ENCODE peak calls at places on chromosomes 4 and X, in four cellular contexts. K is K562, U is GM12878, D is HepG2. P is an unnamed sample.

GRCh38 chrX:134803551-134804183 is 145.4 kb upstream of the PLAC1 start:
- DNase-seq in K (peak), U (no peak), D (peak), P (no peak)

GRCh38 chr4:147492301-147492700 is 11.4 kb downstream of the EDNRA start:
- DNase-seq in K (no peak), U (no peak), D (no peak), P (no peak)

GRCh38 chrX:83521905-83522304 is 13.8 kb downstream of the POU3F4 start:
- DNase-seq in K (no peak), U (no peak), D (no peak), P (no peak)

GRCh38 chrX:46255066-46255465 is 290.2 kb downstream of the ZNF674 start:
- DNase-seq in K (no peak), U (no peak), D (no peak), P (no peak)

GRCh38 chr4:154618708-154619315 is 6.4 kb upstream of the FGG start:
- DNase-seq in K (no peak), U (peak), D (peak), P (peak)

GRCh38 chr4:6487466-6487865 is 15.1 kb upstream of the PPP2R2C start:
- DNase-seq in K (no peak), U (no peak), D (no peak), P (no peak)

GRCh38 chrX:53114864-53115549 is 21.1 kb downstream of the KANTR start:
- DNase-seq in K (no peak), U (no peak), D (no peak), P (no peak)

GRCh38 chrX:79400618-79401017 is 33.5 kb upstream of the ITM2A start:
- DNase-seq in K (no peak), U (no peak), D (no peak), P (no peak)

GRCh38 chr4:5884804-5885203 is 8.1 kb downstream of the CRMP1 start:
- DNase-seq in K (no peak), U (no peak), D (no peak), P (no peak)

GRCh38 chrX:41522071-41522470 is 74.9 kb downstream of the NYX start:
- DNase-seq in K (no peak), U (no peak), D (no peak), P (no peak)

GRCh38 chr4:173211222-173211621 is 42.6 kb downstream of the GALNT7 start:
- DNase-seq in K (no peak), U (no peak), D (no peak), P (no peak)

GRCh38 chr4:163895369-163896005 is 401.0 kb downstream of the TMA16 start:
- DNase-seq in K (no peak), U (no peak), D (no peak), P (no peak)

GRCh38 chrX:150762258-150762867 is 69.2 kb downstream of the MTMR1 start:
- DNase-seq in K (no peak), U (no peak), D (no peak), P (no peak)

GRCh38 chr4:57639566-57640328 is 529.6 kb upstream of the IGFBP7 start:
- DNase-seq in K (no peak), U (no peak), D (no peak), P (peak)

GRCh38 chr4:22048326-22048725 is 99.8 kb upstream of the KCNIP4 start:
- DNase-seq in K (no peak), U (no peak), D (no peak), P (no peak)

GRCh38 chr4:2416564-2417195 is 1.8 kb downstream of the ZFYVE28 start:
- DNase-seq in K (peak), U (no peak), D (no peak), P (peak)

GRCh38 chr4:100935090-100935489 is 412.2 kb downstream of the PPP3CA start:
- DNase-seq in K (no peak), U (no peak), D (no peak), P (no peak)

GRCh38 chr4:94011190-94011589 is 182.6 kb downstream of the ATOH1 start:
- DNase-seq in K (peak), U (no peak), D (no peak), P (no peak)

GRCh38 chrX:31099536-31100090 is 27.8 kb upstream of the FTHL17 start:
- DNase-seq in K (no peak), U (peak), D (no peak), P (no peak)

GRCh38 chr4:168831919-168832745 is 177.9 kb downstream of the CBR4 start:
- DNase-seq in K (peak), U (no peak), D (peak), P (peak)

GRCh38 chr4:78661923-78662521 is 110.5 kb downstream of the ANXA3 start:
- DNase-seq in K (no peak), U (peak), D (peak), P (no peak)

GRCh38 chrX:31929366-31929765 is 857.5 kb upstream of the FTHL17 start:
- DNase-seq in K (no peak), U (no peak), D (no peak), P (no peak)

GRCh38 chrX:106897259-106897658 is 5.9 kb downstream of the RIPPLY1 start:
- DNase-seq in K (no peak), U (no peak), D (no peak), P (no peak)

GRCh38 chr4:20916106-20916505 is 215.8 kb downstream of the PACRGL start:
- DNase-seq in K (no peak), U (no peak), D (no peak), P (no peak)

DNA sequence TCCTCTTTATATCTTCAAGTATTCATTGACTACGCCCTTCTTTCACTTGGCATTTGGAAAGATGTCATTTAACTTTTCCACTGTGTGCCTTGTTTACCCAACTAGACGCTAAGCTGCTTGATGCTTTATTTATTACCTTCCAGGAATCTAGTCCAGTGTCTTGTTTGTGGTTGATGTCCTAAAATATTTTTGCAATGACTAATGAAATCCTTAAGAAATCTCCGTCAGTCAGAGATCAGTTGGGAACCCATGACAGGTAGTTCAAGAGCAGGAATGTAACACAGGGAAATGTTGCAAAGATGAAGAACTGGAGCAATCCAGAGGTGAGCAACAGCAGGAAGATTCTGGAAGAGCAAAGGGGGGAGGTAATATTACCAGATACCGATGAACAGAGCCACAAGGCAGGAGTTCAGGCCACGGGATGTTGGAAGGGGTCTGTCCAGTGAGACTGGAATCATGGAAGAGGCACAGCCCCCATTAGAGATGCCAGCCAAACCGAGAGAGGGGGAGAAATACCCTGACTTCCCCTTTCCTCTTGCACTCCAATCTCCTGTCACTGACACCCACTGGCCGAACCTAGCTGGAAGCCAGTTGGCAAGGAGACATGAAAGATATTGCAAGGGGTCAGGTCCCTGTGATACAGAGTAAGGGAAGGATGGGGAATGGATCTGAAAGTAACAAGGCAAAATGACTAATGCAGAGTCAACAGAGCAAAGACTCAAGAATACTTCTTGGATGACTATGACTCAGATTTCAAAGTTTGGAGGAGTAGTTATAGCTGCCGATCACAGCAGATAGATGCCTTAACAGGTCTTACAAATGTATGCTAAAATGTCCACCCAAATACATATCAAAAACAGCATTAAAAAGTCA is 62.7 kb upstream of the PHKA2 start:
- DNase-seq in K (no peak), U (no peak), D (no peak), P (no peak)
- TF ChIP-seq TCF7 in K (no peak), U (no peak), D (no peak), P (no peak)

DNA sequence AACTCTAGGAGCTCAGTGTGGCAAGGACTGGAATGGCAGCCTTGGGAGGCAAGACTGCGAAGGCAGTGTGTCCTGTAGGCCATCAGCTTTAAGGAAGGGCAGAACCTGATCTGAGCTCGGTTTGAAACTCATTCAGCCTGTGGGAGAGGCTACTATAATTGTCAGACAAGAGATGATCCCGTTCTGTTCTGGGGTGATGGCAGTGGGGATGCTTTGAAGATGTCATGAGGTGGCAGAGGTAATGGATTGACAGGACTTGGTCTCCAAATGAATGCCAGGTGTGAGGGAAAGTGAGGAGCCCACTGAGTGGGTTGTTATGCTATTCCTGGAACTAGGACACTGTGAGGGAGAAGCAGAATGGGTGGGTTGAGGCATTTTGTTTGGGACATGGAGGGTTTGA is 144.9 kb downstream of the PJA1 start:
- DNase-seq in K (no peak), U (no peak), D (no peak), P (no peak)
- TF ChIP-seq SP1 in K (no peak), U (no peak), D (no peak), P (no peak)

DNA sequence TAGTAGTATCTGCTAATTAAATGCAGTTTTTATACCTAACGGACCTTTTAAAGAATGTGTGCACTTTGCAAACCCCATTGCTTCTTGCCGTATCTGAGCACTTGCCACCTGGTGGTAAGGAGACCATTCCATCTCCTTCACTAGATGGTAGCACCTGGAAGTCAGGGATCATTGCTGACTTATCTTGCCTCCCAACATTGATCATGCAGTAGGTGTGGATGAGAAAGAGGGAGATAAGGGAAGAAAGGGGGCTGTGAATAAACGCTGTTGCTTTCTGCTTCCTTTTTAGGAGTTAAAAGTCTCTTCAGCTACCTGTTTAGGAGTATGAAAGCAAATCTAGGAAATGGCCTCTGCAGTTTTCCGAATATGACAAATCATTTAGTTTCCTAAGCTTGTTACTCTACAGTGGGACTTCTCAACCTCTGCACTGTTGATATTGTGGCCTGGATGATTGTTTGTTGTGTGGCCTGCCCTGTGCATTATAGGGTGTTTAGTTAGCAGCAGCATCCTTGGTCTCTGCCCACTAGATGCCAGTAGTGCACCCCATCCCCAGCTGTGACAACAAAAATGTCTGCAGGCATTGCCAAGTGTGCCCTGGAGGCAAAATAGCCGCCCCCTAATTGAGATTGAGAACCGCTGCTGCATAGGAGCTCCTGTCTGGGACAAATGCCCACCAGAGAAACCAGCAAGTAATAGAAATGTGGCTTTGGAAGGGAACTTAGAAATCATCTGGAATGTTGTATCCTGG is 38.8 kb downstream of the GAB1 start:
- DNase-seq in K (peak), U (no peak), D (peak), P (peak)
- TF ChIP-seq TCF7 in K (no peak), U (no peak), D (no peak), P (no peak)

GRCh38 chrX:24479924-24480722 is 15.0 kb downstream of the PDK3 start:
- DNase-seq in K (no peak), U (peak), D (no peak), P (no peak)
- TF ChIP-seq SP1 in K (no peak), U (no peak), D (no peak), P (no peak)

GRCh38 chrX:9682456-9682855 is 83.2 kb downstream of the GPR143 start:
- DNase-seq in K (no peak), U (no peak), D (no peak), P (no peak)
- TF ChIP-seq TCF7 in K (no peak), U (no peak), D (no peak), P (no peak)

DNA sequence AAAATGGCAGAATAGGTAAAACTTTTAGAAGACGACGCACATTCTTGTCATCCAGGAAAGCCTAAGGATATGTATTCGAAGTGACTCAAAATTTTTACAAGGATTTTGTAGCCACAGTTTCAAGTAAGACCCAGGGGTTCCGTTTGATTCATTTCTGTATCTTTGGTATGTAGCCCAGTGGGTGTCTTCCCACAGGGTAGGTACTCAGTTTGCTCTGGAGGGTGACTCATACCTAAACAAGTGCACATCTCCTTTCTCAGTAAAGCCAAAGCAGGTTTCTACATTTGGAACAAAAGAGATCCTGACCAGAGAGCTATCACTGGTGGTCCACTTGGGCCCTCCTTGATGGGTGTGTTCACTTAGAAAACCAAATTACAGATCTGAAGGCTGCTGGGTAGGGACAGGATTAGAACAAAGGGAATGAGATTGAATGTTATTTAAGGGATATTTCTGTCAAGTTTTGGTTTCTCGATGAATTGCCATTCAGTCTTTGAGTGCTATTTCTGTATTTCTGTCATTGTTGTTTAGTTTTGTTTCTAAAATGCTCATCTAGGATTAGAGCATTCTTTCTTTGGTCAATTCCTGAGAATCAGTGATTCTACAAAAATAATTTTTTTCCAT is 56.1 kb downstream of the PLS3 start:
- DNase-seq in K (no peak), U (peak), D (no peak), P (no peak)
- TF ChIP-seq SP1 in K (no peak), U (no peak), D (no peak), P (no peak)

DNA sequence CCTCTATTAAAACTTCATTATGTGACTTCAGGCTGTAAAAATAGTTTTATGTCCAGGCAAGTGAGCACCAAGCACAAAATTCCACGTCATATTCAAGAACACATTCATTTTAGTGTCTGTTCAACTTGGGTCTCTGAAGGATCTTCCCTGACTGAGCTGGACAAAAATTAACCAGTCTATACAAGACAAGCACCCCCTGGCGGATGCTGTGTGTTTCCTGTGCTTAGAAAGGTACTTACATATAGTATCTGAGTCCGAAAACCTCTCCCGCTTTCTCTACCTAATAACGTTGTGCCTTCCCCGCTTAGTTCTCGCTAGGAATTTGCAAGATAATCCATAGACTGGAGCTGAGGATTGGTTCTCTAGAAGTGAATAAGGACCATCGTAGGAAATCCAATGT is 2214.5 kb upstream of the TENM3 start:
- DNase-seq in K (no peak), U (peak), D (peak), P (peak)
- TF ChIP-seq TCF7 in K (no peak), U (no peak), D (no peak), P (no peak)

GRCh38 chr4:185735887-185736286 is 76.1 kb downstream of the SORBS2 start:
- DNase-seq in K (no peak), U (no peak), D (no peak), P (no peak)

GRCh38 chr4:185734214-185734613 is 77.8 kb downstream of the SORBS2 start:
- DNase-seq in K (no peak), U (peak), D (no peak), P (no peak)

GRCh38 chr4:185738038-185738552 is 73.9 kb downstream of the SORBS2 start:
- DNase-seq in K (no peak), U (no peak), D (no peak), P (no peak)

GRCh38 chr4:185737489-185738037 is 74.4 kb downstream of the SORBS2 start:
- DNase-seq in K (no peak), U (no peak), D (no peak), P (no peak)

DNA sequence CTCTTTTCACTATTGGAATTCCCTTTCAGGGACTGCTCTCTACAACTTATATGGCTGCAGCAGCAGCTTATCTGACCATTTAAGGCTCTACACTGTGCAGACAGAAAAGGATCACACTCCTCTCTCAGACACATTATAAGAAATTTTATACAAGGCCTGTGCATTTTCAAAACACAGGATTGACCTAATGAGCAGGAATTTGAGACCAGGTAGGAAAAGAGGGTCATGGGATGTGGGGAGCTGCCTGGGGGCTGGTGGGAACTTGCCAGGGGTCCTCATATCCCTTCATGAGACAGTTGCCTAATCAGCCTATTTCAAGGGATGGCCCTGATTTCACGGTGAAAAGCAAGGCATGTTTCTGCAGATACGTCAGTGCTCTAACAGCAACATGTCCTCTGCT is 77.1 kb downstream of the SORBS2 start:
- DNase-seq in K (no peak), U (no peak), D (no peak), P (no peak)
- TF ChIP-seq SP1 in K (no peak), U (no peak), D (no peak), P (no peak)

DNA sequence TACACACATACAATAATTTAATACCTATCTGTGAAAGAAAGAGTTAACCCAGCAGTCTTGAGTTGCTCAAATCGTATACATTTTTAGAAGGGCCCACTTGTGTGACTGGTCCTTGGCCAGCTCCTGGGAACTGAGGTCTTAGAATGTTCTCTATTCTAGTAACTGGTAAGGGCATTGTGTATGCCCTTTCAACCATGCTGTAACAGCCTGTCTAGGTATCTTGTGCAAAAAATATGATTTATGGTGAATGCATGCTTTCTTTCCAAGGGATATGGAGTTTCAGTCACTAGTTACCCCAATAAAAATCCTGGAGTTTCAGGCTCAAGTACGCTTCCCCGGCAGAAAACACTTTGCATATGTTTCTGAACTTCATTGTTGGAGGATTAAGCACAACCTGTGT is 140.6 kb downstream of the NEXMIF start:
- DNase-seq in K (no peak), U (no peak), D (no peak), P (no peak)
- TF ChIP-seq TCF7 in K (no peak), U (no peak), D (no peak), P (no peak)